ENCODE peak calls at places on chromosomes 12 and 14, in five cellular contexts. One of them, this sample, is unnamed.

GRCh38 chr12:32548691-32549412 is 130.2 kb upstream of the DNM1L start:
- DNase-seq in tibial artery: peak
- DNase-seq in heart right ventricle: no peak
- DNase-seq in CD8-positive, alpha-beta memory T cell: no peak
- DNase-seq in A673: no peak
- DNase-seq in this sample: no peak

GRCh38 chr12:121590476-121591143 is 9.8 kb upstream of the KDM2B start:
- DNase-seq in tibial artery: no peak
- DNase-seq in CD8-positive, alpha-beta memory T cell: peak
- DNase-seq in A673: no peak
- DNase-seq in heart right ventricle: no peak
- DNase-seq in this sample: no peak

GRCh38 chr12:49367381-49368239 is at the start of gene SPATS2:
- DNase-seq in tibial artery: peak
- DNase-seq in A673: peak
- DNase-seq in heart right ventricle: peak
- DNase-seq in CD8-positive, alpha-beta memory T cell: no peak
- DNase-seq in this sample: no peak

GRCh38 chr12:67681941-67682340 is 33.4 kb downstream of the DYRK2 start:
- DNase-seq in A673: no peak
- DNase-seq in CD8-positive, alpha-beta memory T cell: no peak
- DNase-seq in tibial artery: no peak
- DNase-seq in heart right ventricle: no peak
- DNase-seq in this sample: no peak

GRCh38 chr12:104684884-104685283 is 228.1 kb downstream of the CHST11 start:
- DNase-seq in tibial artery: no peak
- DNase-seq in CD8-positive, alpha-beta memory T cell: no peak
- DNase-seq in heart right ventricle: no peak
- DNase-seq in A673: peak
- DNase-seq in this sample: no peak

GRCh38 chr12:6432991-6433390 is 11.8 kb upstream of the CD27 start:
- DNase-seq in CD8-positive, alpha-beta memory T cell: no peak
- DNase-seq in tibial artery: peak
- DNase-seq in heart right ventricle: no peak
- DNase-seq in A673: no peak
- DNase-seq in this sample: no peak

GRCh38 chr14:24053548-24054323 is 1.9 kb downstream of the CARMIL3 start:
- DNase-seq in heart right ventricle: no peak
- DNase-seq in A673: no peak
- DNase-seq in tibial artery: peak
- DNase-seq in CD8-positive, alpha-beta memory T cell: no peak
- DNase-seq in this sample: no peak

GRCh38 chr12:52007158-52007921 is 594 bp downstream of the TAMALIN start:
- DNase-seq in A673: peak
- DNase-seq in tibial artery: no peak
- DNase-seq in CD8-positive, alpha-beta memory T cell: peak
- DNase-seq in heart right ventricle: peak
- DNase-seq in this sample: no peak

GRCh38 chr14:22535126-22535525 is 53.9 kb downstream of the DAD1 start:
- DNase-seq in A673: no peak
- DNase-seq in CD8-positive, alpha-beta memory T cell: no peak
- DNase-seq in tibial artery: no peak
- DNase-seq in heart right ventricle: no peak
- DNase-seq in this sample: no peak

GRCh38 chr12:111024205-111024794 is 103.9 kb upstream of the MYL2 start:
- DNase-seq in A673: peak
- DNase-seq in CD8-positive, alpha-beta memory T cell: peak
- DNase-seq in heart right ventricle: peak
- DNase-seq in tibial artery: no peak
- DNase-seq in this sample: no peak

GRCh38 chr12:102479099-102479887 is 1.1 kb downstream of the IGF1 start:
- DNase-seq in tibial artery: no peak
- DNase-seq in CD8-positive, alpha-beta memory T cell: no peak
- DNase-seq in A673: peak
- DNase-seq in heart right ventricle: no peak
- DNase-seq in this sample: no peak

GRCh38 chr12:102481705-102482104 is 1.3 kb upstream of the IGF1 start:
- DNase-seq in tibial artery: no peak
- DNase-seq in CD8-positive, alpha-beta memory T cell: no peak
- DNase-seq in A673: no peak
- DNase-seq in heart right ventricle: no peak
- DNase-seq in this sample: no peak

GRCh38 chr12:102480401-102480800 is at the start of gene IGF1:
- DNase-seq in CD8-positive, alpha-beta memory T cell: no peak
- DNase-seq in tibial artery: no peak
- DNase-seq in A673: peak
- DNase-seq in heart right ventricle: no peak
- DNase-seq in this sample: no peak

GRCh38 chr12:102479984-102480383 is 379 bp downstream of the IGF1 start:
- DNase-seq in tibial artery: no peak
- DNase-seq in heart right ventricle: no peak
- DNase-seq in A673: no peak
- DNase-seq in CD8-positive, alpha-beta memory T cell: no peak
- DNase-seq in this sample: no peak

DNA sequence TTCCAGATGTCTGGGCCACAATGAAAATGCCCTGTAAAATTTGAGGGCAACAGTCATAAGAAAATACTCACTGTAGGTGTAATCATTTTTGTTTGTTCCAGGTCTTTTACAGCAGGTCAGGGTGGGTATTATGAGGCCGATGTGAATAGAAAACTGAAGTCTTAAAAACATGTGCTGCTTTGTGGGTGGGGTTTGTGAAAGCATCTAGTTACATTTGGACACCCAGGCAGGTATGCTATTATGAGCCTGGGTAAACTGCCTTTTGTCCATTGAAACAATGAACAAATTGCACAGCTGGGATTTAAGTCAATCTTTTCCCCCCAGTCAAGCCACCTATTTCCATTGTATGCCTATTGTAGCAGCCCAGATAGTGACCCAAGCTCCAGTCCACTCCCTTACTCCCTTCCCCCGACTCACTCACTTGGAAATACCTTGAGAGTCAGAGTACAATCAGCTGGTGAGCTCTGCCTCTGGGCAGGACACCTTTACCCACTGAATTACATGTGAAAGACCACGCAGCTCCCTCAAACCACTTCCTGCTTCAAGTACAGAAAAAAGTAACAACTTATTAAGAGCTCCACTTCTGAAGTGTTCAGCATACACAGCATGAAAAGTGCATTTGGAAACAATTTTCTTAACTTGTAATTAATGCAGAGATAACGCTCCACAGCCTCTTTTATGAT is 1.8 kb downstream of the IGF1 start:
- DNase-seq in heart right ventricle: no peak
- DNase-seq in A673: no peak
- DNase-seq in CD8-positive, alpha-beta memory T cell: peak
- DNase-seq in tibial artery: no peak
- DNase-seq in this sample: no peak
- H3K27ac ChIP-seq in heart right ventricle: no peak
- H3K27ac ChIP-seq in A673: no peak
- H3K27ac ChIP-seq in CD8-positive, alpha-beta memory T cell: peak
- H3K27ac ChIP-seq in tibial artery: peak
- H3K27ac ChIP-seq in this sample: no peak

DNA sequence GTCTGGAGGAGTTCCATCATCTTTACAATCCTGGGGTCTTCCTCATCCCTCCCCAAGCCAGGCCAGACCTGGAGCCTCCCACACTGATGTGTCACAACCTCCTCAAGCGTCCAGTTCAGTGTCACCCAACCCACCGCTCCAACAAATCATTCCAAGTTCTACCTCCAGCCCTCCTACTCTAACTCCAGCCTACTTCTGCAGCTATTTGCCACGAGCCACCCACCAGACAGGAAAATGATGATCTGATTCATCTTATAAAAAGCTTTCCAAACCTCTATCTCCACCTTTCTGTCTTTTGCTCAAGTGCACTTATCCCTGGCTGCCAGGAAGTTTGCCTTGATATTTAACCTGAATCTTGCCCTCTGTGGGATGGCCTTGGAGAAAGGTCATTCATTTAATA is 30.2 kb downstream of the SMUG1 start:
- DNase-seq in heart right ventricle: no peak
- DNase-seq in tibial artery: no peak
- DNase-seq in CD8-positive, alpha-beta memory T cell: no peak
- DNase-seq in A673: no peak
- DNase-seq in this sample: no peak
- H3K27ac ChIP-seq in heart right ventricle: no peak
- H3K27ac ChIP-seq in tibial artery: no peak
- H3K27ac ChIP-seq in CD8-positive, alpha-beta memory T cell: no peak
- H3K27ac ChIP-seq in A673: no peak
- H3K27ac ChIP-seq in this sample: no peak

GRCh38 chr14:100150932-100151587 is 8.4 kb downstream of the DEGS2 start:
- DNase-seq in heart right ventricle: peak
- DNase-seq in tibial artery: no peak
- DNase-seq in CD8-positive, alpha-beta memory T cell: no peak
- DNase-seq in A673: no peak
- DNase-seq in this sample: peak
- H3K27ac ChIP-seq in heart right ventricle: no peak
- H3K27ac ChIP-seq in tibial artery: no peak
- H3K27ac ChIP-seq in CD8-positive, alpha-beta memory T cell: no peak
- H3K27ac ChIP-seq in A673: no peak
- H3K27ac ChIP-seq in this sample: no peak

GRCh38 chr12:50620975-50621360 is 116.2 kb downstream of the DIP2B start:
- DNase-seq in tibial artery: no peak
- DNase-seq in A673: no peak
- DNase-seq in heart right ventricle: no peak
- DNase-seq in CD8-positive, alpha-beta memory T cell: no peak
- DNase-seq in this sample: no peak

GRCh38 chr12:50619610-50619958 is 114.8 kb downstream of the DIP2B start:
- DNase-seq in heart right ventricle: no peak
- DNase-seq in CD8-positive, alpha-beta memory T cell: no peak
- DNase-seq in A673: no peak
- DNase-seq in tibial artery: no peak
- DNase-seq in this sample: no peak

GRCh38 chr12:50620050-50620974 is 115.5 kb downstream of the DIP2B start:
- DNase-seq in CD8-positive, alpha-beta memory T cell: no peak
- DNase-seq in tibial artery: no peak
- DNase-seq in A673: peak
- DNase-seq in heart right ventricle: no peak
- DNase-seq in this sample: peak

GRCh38 chr12:50617657-50618056 is 112.9 kb downstream of the DIP2B start:
- DNase-seq in tibial artery: no peak
- DNase-seq in heart right ventricle: no peak
- DNase-seq in A673: no peak
- DNase-seq in CD8-positive, alpha-beta memory T cell: no peak
- DNase-seq in this sample: no peak

GRCh38 chr12:50618864-50619609 is 114.3 kb downstream of the DIP2B start:
- DNase-seq in heart right ventricle: no peak
- DNase-seq in A673: no peak
- DNase-seq in CD8-positive, alpha-beta memory T cell: no peak
- DNase-seq in tibial artery: no peak
- DNase-seq in this sample: peak
- H3K27ac ChIP-seq in heart right ventricle: no peak
- H3K27ac ChIP-seq in A673: peak
- H3K27ac ChIP-seq in CD8-positive, alpha-beta memory T cell: no peak
- H3K27ac ChIP-seq in tibial artery: no peak
- H3K27ac ChIP-seq in this sample: peak